ENCODE peak calls at places on chromosomes 16 and 17, in five cellular contexts. A is right atrium auricular region; K is substantia nigra; V is GM03348; M is effector memory CD8-positive, alpha-beta T cell. F is an unnamed sample.

GRCh38 chr17:34386925-34387550 is 24.0 kb upstream of the CCL1 start:
- DNase-seq in A (no peak), K (no peak), V (no peak), M (no peak), F (no peak)

GRCh38 chr16:48720266-48720665 is 110.3 kb upstream of the N4BP1 start:
- DNase-seq in A (no peak), K (no peak), V (peak), M (no peak), F (no peak)

GRCh38 chr16:85491798-85492616 is 121.1 kb upstream of the GSE1 start:
- DNase-seq in A (peak), K (no peak), V (no peak), M (no peak), F (no peak)

GRCh38 chr16:89973654-89974335 is 25.2 kb downstream of the DEF8 start:
- DNase-seq in A (no peak), K (no peak), V (no peak), M (no peak), F (no peak)

GRCh38 chr16:84786605-84787302 is 33.0 kb upstream of the CRISPLD2 start:
- DNase-seq in A (no peak), K (no peak), V (no peak), M (no peak), F (no peak)

GRCh38 chr16:84117482-84117843 is 721 bp upstream of the MBTPS1 start:
- DNase-seq in A (peak), K (no peak), V (no peak), M (no peak), F (peak)

GRCh38 chr17:44916781-44917241 is 1.5 kb upstream of the GFAP start:
- DNase-seq in A (no peak), K (peak), V (peak), M (no peak), F (no peak)

GRCh38 chr16:83926726-83927397 is 26.2 kb upstream of the OSGIN1 start:
- DNase-seq in A (peak), K (peak), V (peak), M (peak), F (peak)

GRCh38 chr17:4043862-4044261 is 79.6 kb upstream of the ATP2A3 start:
- DNase-seq in A (no peak), K (no peak), V (no peak), M (peak), F (no peak)

GRCh38 chr17:29667969-29668368 is 45.3 kb upstream of the CORO6 start:
- DNase-seq in A (no peak), K (no peak), V (no peak), M (no peak), F (no peak)

GRCh38 chr17:2172447-2172938 is 117.6 kb downstream of the HIC1 start:
- DNase-seq in A (no peak), K (no peak), V (peak), M (no peak), F (no peak)

GRCh38 chr16:31105677-31106213 is 2.4 kb upstream of the BCKDK start:
- DNase-seq in A (peak), K (peak), V (peak), M (peak), F (peak)

GRCh38 chr16:85077039-85077438 is 35.2 kb downstream of the CIBAR2 start:
- DNase-seq in A (no peak), K (no peak), V (no peak), M (no peak), F (no peak)

GRCh38 chr16:82761858-82762257 is 135.1 kb downstream of the CDH13 start:
- DNase-seq in A (no peak), K (no peak), V (peak), M (no peak), F (no peak)

GRCh38 chr17:9240659-9241370 is 219.5 kb downstream of the NTN1 start:
- DNase-seq in A (peak), K (peak), V (peak), M (no peak), F (peak)

GRCh38 chr17:4520881-4521600 is 22.4 kb downstream of the SPNS2 start:
- DNase-seq in A (no peak), K (no peak), V (peak), M (no peak), F (no peak)

GRCh38 chr17:77436058-77436442 is 295.3 kb downstream of the SEC14L1 start:
- DNase-seq in A (no peak), K (no peak), V (peak), M (no peak), F (no peak)

GRCh38 chr16:85819245-85819644 is 19.8 kb downstream of the COX4I1 start:
- DNase-seq in A (peak), K (peak), V (peak), M (peak), F (peak)

GRCh38 chr17:30224419-30224960 is 11.0 kb downstream of the SLC6A4 start:
- DNase-seq in A (no peak), K (no peak), V (no peak), M (no peak), F (no peak)

GRCh38 chr16:80231888-80232287 is 308.9 kb upstream of the DYNLRB2 start:
- DNase-seq in A (no peak), K (no peak), V (peak), M (no peak), F (peak)

GRCh38 chr17:35674552-35674951 is 56.9 kb upstream of the RASL10B start:
- DNase-seq in A (no peak), K (no peak), V (no peak), M (no peak), F (no peak)

GRCh38 chr16:71585318-71585703 is 8.4 kb upstream of the TAT start:
- DNase-seq in A (no peak), K (no peak), V (no peak), M (no peak), F (no peak)

GRCh38 chr17:81863123-81863675 is 2.9 kb upstream of the P4HB start:
- DNase-seq in A (no peak), K (no peak), V (no peak), M (no peak), F (no peak)

GRCh38 chr17:35257080-35257701 is 14.3 kb downstream of the SLFN5 start:
- DNase-seq in A (no peak), K (no peak), V (no peak), M (no peak), F (no peak)

GRCh38 chr16:75494696-75495601 is at the start of gene CHST6:
- DNase-seq in A (no peak), K (peak), V (peak), M (peak), F (peak)

GRCh38 chr17:81173761-81174160 is 7.7 kb upstream of the AATK start:
- DNase-seq in A (no peak), K (no peak), V (peak), M (no peak), F (no peak)

GRCh38 chr17:73956595-73957465 is 246.6 kb upstream of the RPL38 start:
- DNase-seq in A (no peak), K (peak), V (no peak), M (peak), F (peak)

GRCh38 chr17:20122236-20122879 is 113.2 kb downstream of the SPECC1 start:
- DNase-seq in A (no peak), K (no peak), V (no peak), M (no peak), F (no peak)

F was measured in GM13977.